ENCODE peak calls at places on chromosomes 13 and 19, in nine cellular contexts. One of them, this sample, is unnamed.
A peak's percentile ranks its signal among the peaks of the same experiment; 100 is the strongest.

GRCh38 chr13:26401578-26402021 is 147.7 kb downstream of the CDK8 start:
- DNase-seq in uterus: no peak
- DNase-seq in AG09309: no peak
- DNase-seq in WERI-Rb-1: no peak
- DNase-seq in cardiac fibroblast: no peak
- DNase-seq in activated CD8-positive, alpha-beta T cell treated with anti-CD3 and anti-CD28 coated beads for 36 hours: no peak
- DNase-seq in hepatocyte: no peak
- DNase-seq in AG09319: no peak
- DNase-seq in CD4-positive, alpha-beta T cell: no peak
- DNase-seq in this sample: no peak

GRCh38 chr13:61779456-61779855 is 363.8 kb upstream of the PCDH20 start:
- DNase-seq in uterus: no peak
- DNase-seq in AG09309: no peak
- DNase-seq in WERI-Rb-1: no peak
- DNase-seq in cardiac fibroblast: no peak
- DNase-seq in activated CD8-positive, alpha-beta T cell treated with anti-CD3 and anti-CD28 coated beads for 36 hours: no peak
- DNase-seq in hepatocyte: no peak
- DNase-seq in AG09319: no peak
- DNase-seq in CD4-positive, alpha-beta T cell: no peak
- DNase-seq in this sample: no peak

GRCh38 chr19:50658438-50659317 is 9.4 kb downstream of the C19orf81 start:
- DNase-seq in uterus: peak; percentile 21
- DNase-seq in AG09309: no peak
- DNase-seq in WERI-Rb-1: peak; percentile 94
- DNase-seq in cardiac fibroblast: peak; percentile 82
- DNase-seq in activated CD8-positive, alpha-beta T cell treated with anti-CD3 and anti-CD28 coated beads for 36 hours: peak; percentile 79
- DNase-seq in hepatocyte: peak; percentile 95
- DNase-seq in AG09319: no peak
- DNase-seq in CD4-positive, alpha-beta T cell: peak; percentile 16
- DNase-seq in this sample: peak; percentile 79

GRCh38 chr19:55258476-55258827 is 365 bp downstream of the PPP6R1 start:
- DNase-seq in uterus: no peak
- DNase-seq in AG09309: no peak
- DNase-seq in WERI-Rb-1: peak; percentile 19
- DNase-seq in cardiac fibroblast: no peak
- DNase-seq in activated CD8-positive, alpha-beta T cell treated with anti-CD3 and anti-CD28 coated beads for 36 hours: peak; percentile 58
- DNase-seq in hepatocyte: peak; percentile 65
- DNase-seq in AG09319: no peak
- DNase-seq in CD4-positive, alpha-beta T cell: peak; percentile 27
- DNase-seq in this sample: peak; percentile 52

GRCh38 chr13:67099494-67099893 is 130.6 kb downstream of the PCDH9 start:
- DNase-seq in uterus: no peak
- DNase-seq in AG09309: no peak
- DNase-seq in WERI-Rb-1: no peak
- DNase-seq in cardiac fibroblast: no peak
- DNase-seq in activated CD8-positive, alpha-beta T cell treated with anti-CD3 and anti-CD28 coated beads for 36 hours: no peak
- DNase-seq in hepatocyte: no peak
- DNase-seq in AG09319: no peak
- DNase-seq in CD4-positive, alpha-beta T cell: no peak
- DNase-seq in this sample: no peak

GRCh38 chr19:6530385-6531162 is at the start of gene TNFSF9:
- DNase-seq in uterus: peak; percentile 80
- DNase-seq in AG09309: peak; percentile 24
- DNase-seq in WERI-Rb-1: peak; percentile 89
- DNase-seq in cardiac fibroblast: peak; percentile 91
- DNase-seq in activated CD8-positive, alpha-beta T cell treated with anti-CD3 and anti-CD28 coated beads for 36 hours: peak; percentile 89
- DNase-seq in hepatocyte: peak; percentile 94
- DNase-seq in AG09319: peak; percentile 50
- DNase-seq in CD4-positive, alpha-beta T cell: peak; percentile 60
- DNase-seq in this sample: peak; percentile 86

GRCh38 chr13:74560325-74560724 is 426.1 kb upstream of the KLF12 start:
- DNase-seq in uterus: no peak
- DNase-seq in AG09309: no peak
- DNase-seq in WERI-Rb-1: no peak
- DNase-seq in cardiac fibroblast: no peak
- DNase-seq in activated CD8-positive, alpha-beta T cell treated with anti-CD3 and anti-CD28 coated beads for 36 hours: no peak
- DNase-seq in hepatocyte: no peak
- DNase-seq in AG09319: no peak
- DNase-seq in CD4-positive, alpha-beta T cell: no peak
- DNase-seq in this sample: no peak

GRCh38 chr13:91572439-91572838 is 174.0 kb downstream of the GPC5 start:
- DNase-seq in uterus: no peak
- DNase-seq in AG09309: no peak
- DNase-seq in WERI-Rb-1: no peak
- DNase-seq in cardiac fibroblast: no peak
- DNase-seq in activated CD8-positive, alpha-beta T cell treated with anti-CD3 and anti-CD28 coated beads for 36 hours: no peak
- DNase-seq in hepatocyte: no peak
- DNase-seq in AG09319: no peak
- DNase-seq in CD4-positive, alpha-beta T cell: no peak
- DNase-seq in this sample: no peak

GRCh38 chr19:708154-709141 is at the start of gene PALM:
- DNase-seq in uterus: peak; percentile 47
- DNase-seq in AG09309: no peak
- DNase-seq in WERI-Rb-1: peak; percentile 72
- DNase-seq in cardiac fibroblast: peak; percentile 37
- DNase-seq in activated CD8-positive, alpha-beta T cell treated with anti-CD3 and anti-CD28 coated beads for 36 hours: no peak
- DNase-seq in hepatocyte: peak; percentile 80
- DNase-seq in AG09319: no peak
- DNase-seq in CD4-positive, alpha-beta T cell: no peak
- DNase-seq in this sample: no peak

GRCh38 chr13:51249767-51250741 is 27.9 kb downstream of the FAM124A start:
- DNase-seq in uterus: no peak
- DNase-seq in AG09309: no peak
- DNase-seq in WERI-Rb-1: no peak
- DNase-seq in cardiac fibroblast: no peak
- DNase-seq in activated CD8-positive, alpha-beta T cell treated with anti-CD3 and anti-CD28 coated beads for 36 hours: no peak
- DNase-seq in hepatocyte: no peak
- DNase-seq in AG09319: no peak
- DNase-seq in CD4-positive, alpha-beta T cell: no peak
- DNase-seq in this sample: no peak

GRCh38 chr19:18377026-18377425 is 8.9 kb upstream of the GDF15 start:
- DNase-seq in uterus: no peak
- DNase-seq in AG09309: no peak
- DNase-seq in WERI-Rb-1: no peak
- DNase-seq in cardiac fibroblast: no peak
- DNase-seq in activated CD8-positive, alpha-beta T cell treated with anti-CD3 and anti-CD28 coated beads for 36 hours: no peak
- DNase-seq in hepatocyte: no peak
- DNase-seq in AG09319: no peak
- DNase-seq in CD4-positive, alpha-beta T cell: no peak
- DNase-seq in this sample: no peak

GRCh38 chr19:46818812-46819211 is 30.4 kb upstream of the SLC1A5 start:
- DNase-seq in uterus: no peak
- DNase-seq in AG09309: no peak
- DNase-seq in WERI-Rb-1: no peak
- DNase-seq in cardiac fibroblast: peak; percentile 46
- DNase-seq in activated CD8-positive, alpha-beta T cell treated with anti-CD3 and anti-CD28 coated beads for 36 hours: peak; percentile 33
- DNase-seq in hepatocyte: no peak
- DNase-seq in AG09319: no peak
- DNase-seq in CD4-positive, alpha-beta T cell: no peak
- DNase-seq in this sample: peak; percentile 50

GRCh38 chr13:39506559-39507390 is 96.2 kb downstream of the LHFPL6 start:
- DNase-seq in uterus: no peak
- DNase-seq in AG09309: no peak
- DNase-seq in WERI-Rb-1: no peak
- DNase-seq in cardiac fibroblast: no peak
- DNase-seq in activated CD8-positive, alpha-beta T cell treated with anti-CD3 and anti-CD28 coated beads for 36 hours: no peak
- DNase-seq in hepatocyte: no peak
- DNase-seq in AG09319: no peak
- DNase-seq in CD4-positive, alpha-beta T cell: no peak
- DNase-seq in this sample: no peak

GRCh38 chr13:45206340-45206739 is 5.5 kb upstream of the KCTD4 start:
- DNase-seq in uterus: no peak
- DNase-seq in AG09309: peak; percentile 77
- DNase-seq in WERI-Rb-1: no peak
- DNase-seq in cardiac fibroblast: peak; percentile 84
- DNase-seq in activated CD8-positive, alpha-beta T cell treated with anti-CD3 and anti-CD28 coated beads for 36 hours: peak; percentile 20
- DNase-seq in hepatocyte: peak; percentile 45
- DNase-seq in AG09319: peak; percentile 52
- DNase-seq in CD4-positive, alpha-beta T cell: no peak
- DNase-seq in this sample: no peak

GRCh38 chr13:72062566-72062965 is 195.6 kb upstream of the DACH1 start:
- DNase-seq in uterus: no peak
- DNase-seq in AG09309: no peak
- DNase-seq in WERI-Rb-1: no peak
- DNase-seq in cardiac fibroblast: no peak
- DNase-seq in activated CD8-positive, alpha-beta T cell treated with anti-CD3 and anti-CD28 coated beads for 36 hours: no peak
- DNase-seq in hepatocyte: no peak
- DNase-seq in AG09319: no peak
- DNase-seq in CD4-positive, alpha-beta T cell: no peak
- DNase-seq in this sample: no peak

GRCh38 chr13:38381840-38382239 is 32.2 kb downstream of the UFM1 start:
- DNase-seq in uterus: no peak
- DNase-seq in AG09309: no peak
- DNase-seq in WERI-Rb-1: no peak
- DNase-seq in cardiac fibroblast: peak; percentile 43
- DNase-seq in activated CD8-positive, alpha-beta T cell treated with anti-CD3 and anti-CD28 coated beads for 36 hours: no peak
- DNase-seq in hepatocyte: no peak
- DNase-seq in AG09319: no peak
- DNase-seq in CD4-positive, alpha-beta T cell: no peak
- DNase-seq in this sample: no peak

GRCh38 chr13:113364371-113364932 is 522 bp upstream of the GRTP1 start:
- DNase-seq in uterus: peak; percentile 59
- DNase-seq in AG09309: no peak
- DNase-seq in WERI-Rb-1: peak; percentile 40
- DNase-seq in cardiac fibroblast: no peak
- DNase-seq in activated CD8-positive, alpha-beta T cell treated with anti-CD3 and anti-CD28 coated beads for 36 hours: no peak
- DNase-seq in hepatocyte: no peak
- DNase-seq in AG09319: no peak
- DNase-seq in CD4-positive, alpha-beta T cell: no peak
- DNase-seq in this sample: no peak

GRCh38 chr19:18156841-18157464 is 4.0 kb downstream of the PIK3R2 start:
- DNase-seq in uterus: peak; percentile 86
- DNase-seq in AG09309: peak; percentile 5
- DNase-seq in WERI-Rb-1: no peak
- DNase-seq in cardiac fibroblast: peak; percentile 95
- DNase-seq in activated CD8-positive, alpha-beta T cell treated with anti-CD3 and anti-CD28 coated beads for 36 hours: no peak
- DNase-seq in hepatocyte: peak; percentile 89
- DNase-seq in AG09319: peak; percentile 59
- DNase-seq in CD4-positive, alpha-beta T cell: no peak
- DNase-seq in this sample: no peak

GRCh38 chr19:9857920-9858746 is 23.0 kb downstream of the PIN1 start:
- DNase-seq in uterus: no peak
- DNase-seq in AG09309: no peak
- DNase-seq in WERI-Rb-1: no peak
- DNase-seq in cardiac fibroblast: no peak
- DNase-seq in activated CD8-positive, alpha-beta T cell treated with anti-CD3 and anti-CD28 coated beads for 36 hours: peak; percentile 24
- DNase-seq in hepatocyte: no peak
- DNase-seq in AG09319: no peak
- DNase-seq in CD4-positive, alpha-beta T cell: no peak
- DNase-seq in this sample: peak; percentile 58

GRCh38 chr13:49571299-49572240 is 13.8 kb downstream of the RCBTB1 start:
- DNase-seq in uterus: no peak
- DNase-seq in AG09309: no peak
- DNase-seq in WERI-Rb-1: no peak
- DNase-seq in cardiac fibroblast: no peak
- DNase-seq in activated CD8-positive, alpha-beta T cell treated with anti-CD3 and anti-CD28 coated beads for 36 hours: no peak
- DNase-seq in hepatocyte: no peak
- DNase-seq in AG09319: no peak
- DNase-seq in CD4-positive, alpha-beta T cell: no peak
- DNase-seq in this sample: no peak

GRCh38 chr13:68304287-68304893 is 1074.3 kb upstream of the PCDH9 start:
- DNase-seq in uterus: no peak
- DNase-seq in AG09309: no peak
- DNase-seq in WERI-Rb-1: peak; percentile 6
- DNase-seq in cardiac fibroblast: peak; percentile 8
- DNase-seq in activated CD8-positive, alpha-beta T cell treated with anti-CD3 and anti-CD28 coated beads for 36 hours: no peak
- DNase-seq in hepatocyte: peak; percentile 57
- DNase-seq in AG09319: no peak
- DNase-seq in CD4-positive, alpha-beta T cell: no peak
- DNase-seq in this sample: no peak
- TF ChIP-seq CTCF in uterus: no peak
- TF ChIP-seq CTCF in AG09309: peak; percentile 12
- TF ChIP-seq CTCF in WERI-Rb-1: peak; percentile 24
- TF ChIP-seq CTCF in cardiac fibroblast: peak; percentile 26
- TF ChIP-seq CTCF in activated CD8-positive, alpha-beta T cell treated with anti-CD3 and anti-CD28 coated beads for 36 hours: peak; percentile 46
- TF ChIP-seq CTCF in hepatocyte: peak; percentile 83
- TF ChIP-seq CTCF in AG09319: peak; percentile 8
- TF ChIP-seq CTCF in CD4-positive, alpha-beta T cell: no peak
- TF ChIP-seq CTCF in this sample: peak; percentile 65

GRCh38 chr19:42428676-42429075 is 1.5 kb upstream of the LIPE start:
- DNase-seq in uterus: no peak
- DNase-seq in AG09309: no peak
- DNase-seq in WERI-Rb-1: no peak
- DNase-seq in cardiac fibroblast: no peak
- DNase-seq in activated CD8-positive, alpha-beta T cell treated with anti-CD3 and anti-CD28 coated beads for 36 hours: no peak
- DNase-seq in hepatocyte: no peak
- DNase-seq in AG09319: no peak
- DNase-seq in CD4-positive, alpha-beta T cell: no peak
- DNase-seq in this sample: no peak
- TF ChIP-seq CTCF in uterus: no peak
- TF ChIP-seq CTCF in AG09309: no peak
- TF ChIP-seq CTCF in WERI-Rb-1: no peak
- TF ChIP-seq CTCF in cardiac fibroblast: no peak
- TF ChIP-seq CTCF in activated CD8-positive, alpha-beta T cell treated with anti-CD3 and anti-CD28 coated beads for 36 hours: no peak
- TF ChIP-seq CTCF in hepatocyte: no peak
- TF ChIP-seq CTCF in AG09319: no peak
- TF ChIP-seq CTCF in CD4-positive, alpha-beta T cell: no peak
- TF ChIP-seq CTCF in this sample: no peak

GRCh38 chr13:28059214-28059613 is 41.2 kb downstream of the FLT3 start:
- DNase-seq in uterus: no peak
- DNase-seq in AG09309: no peak
- DNase-seq in WERI-Rb-1: peak; percentile 69
- DNase-seq in cardiac fibroblast: peak; percentile 26
- DNase-seq in activated CD8-positive, alpha-beta T cell treated with anti-CD3 and anti-CD28 coated beads for 36 hours: peak; percentile 75
- DNase-seq in hepatocyte: peak; percentile 17
- DNase-seq in AG09319: no peak
- DNase-seq in CD4-positive, alpha-beta T cell: peak; percentile 10
- DNase-seq in this sample: peak; percentile 55
- TF ChIP-seq CTCF in uterus: no peak
- TF ChIP-seq CTCF in AG09309: peak; percentile 42
- TF ChIP-seq CTCF in WERI-Rb-1: peak; percentile 70
- TF ChIP-seq CTCF in cardiac fibroblast: peak; percentile 47
- TF ChIP-seq CTCF in activated CD8-positive, alpha-beta T cell treated with anti-CD3 and anti-CD28 coated beads for 36 hours: peak; percentile 36
- TF ChIP-seq CTCF in hepatocyte: peak; percentile 30
- TF ChIP-seq CTCF in AG09319: peak; percentile 33
- TF ChIP-seq CTCF in CD4-positive, alpha-beta T cell: peak; percentile 34
- TF ChIP-seq CTCF in this sample: peak; percentile 78

DNA sequence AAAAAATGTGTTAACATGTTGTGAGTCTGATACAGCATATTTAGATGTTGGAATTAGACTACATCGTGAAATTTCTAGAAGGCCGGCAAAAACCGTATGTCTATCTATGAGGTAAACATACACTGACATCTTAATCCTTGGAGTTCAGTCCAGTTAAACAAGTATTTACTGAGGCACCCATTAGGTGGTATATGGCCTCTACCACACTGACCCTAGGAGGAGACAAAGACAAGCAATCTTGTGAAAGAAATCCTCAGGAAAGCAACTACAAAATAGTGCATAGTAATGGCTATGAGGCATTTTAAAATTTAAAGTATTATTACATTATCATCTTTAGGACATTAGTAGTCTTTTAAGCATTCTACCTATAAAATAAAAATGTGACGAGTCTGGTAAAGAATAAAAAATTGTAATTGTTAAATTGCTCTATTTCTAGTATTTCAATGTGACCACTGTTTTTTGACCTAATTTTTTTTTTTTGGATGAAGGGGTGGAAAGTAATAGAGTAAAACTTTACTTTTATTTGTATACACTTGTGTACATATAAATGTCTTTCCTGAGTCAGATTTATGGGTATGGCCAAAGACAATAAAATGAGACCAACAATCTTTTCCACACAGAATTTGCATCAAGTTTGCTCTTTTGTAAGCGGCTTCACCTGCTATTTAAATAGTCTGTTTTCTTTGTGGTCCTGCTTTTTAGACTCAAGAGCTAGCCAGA is 50.5 kb downstream of the KATNAL1 start:
- DNase-seq in uterus: no peak
- DNase-seq in AG09309: peak; percentile 8
- DNase-seq in WERI-Rb-1: no peak
- DNase-seq in cardiac fibroblast: peak; percentile 29
- DNase-seq in activated CD8-positive, alpha-beta T cell treated with anti-CD3 and anti-CD28 coated beads for 36 hours: no peak
- DNase-seq in hepatocyte: peak; percentile 12
- DNase-seq in AG09319: no peak
- DNase-seq in CD4-positive, alpha-beta T cell: no peak
- DNase-seq in this sample: no peak
- TF ChIP-seq CTCF in uterus: peak; percentile 13
- TF ChIP-seq CTCF in AG09309: peak; percentile 30
- TF ChIP-seq CTCF in WERI-Rb-1: no peak
- TF ChIP-seq CTCF in cardiac fibroblast: no peak
- TF ChIP-seq CTCF in activated CD8-positive, alpha-beta T cell treated with anti-CD3 and anti-CD28 coated beads for 36 hours: no peak
- TF ChIP-seq CTCF in hepatocyte: peak; percentile 35
- TF ChIP-seq CTCF in AG09319: peak; percentile 19
- TF ChIP-seq CTCF in CD4-positive, alpha-beta T cell: no peak
- TF ChIP-seq CTCF in this sample: peak; percentile 11